ENCODE peak calls at places on chromosomes 11 and 22, in nine cellular contexts. P, U, V, X, G, J, R, Z and S are unnamed samples.

GRCh38 chr11:89436071-89436470 is 55.1 kb downstream of the NOX4 start:
- DNase-seq in V (no peak), J (no peak), R (peak; percentile 35), P (no peak), G (peak; percentile 58), U (no peak), X (peak; percentile 42), Z (peak; percentile 63), S (peak; percentile 3)

GRCh38 chr22:19951351-19951750 is 9.7 kb upstream of the TXNRD2 start:
- DNase-seq in J (no peak), Z (no peak), X (no peak), G (no peak), P (no peak), U (no peak), V (no peak), R (no peak), S (no peak)

GRCh38 chr11:73297231-73297590 is 10.9 kb upstream of the ARHGEF17 start:
- DNase-seq in X (no peak), P (no peak), R (no peak), Z (no peak), U (no peak), V (no peak), G (no peak), J (no peak), S (no peak)

GRCh38 chr11:23013509-23013908 is 153.2 kb upstream of the CCDC179 start:
- DNase-seq in U (no peak), Z (no peak), V (no peak), X (peak; percentile 7), P (no peak), G (peak; percentile 3), J (no peak), R (no peak), S (no peak)

GRCh38 chr11:47518212-47518959 is 34.5 kb downstream of the CELF1 start:
- DNase-seq in J (no peak), P (no peak), U (no peak), Z (no peak), V (no peak), R (no peak), X (no peak), G (no peak), S (no peak)

GRCh38 chr11:68714047-68714856 is 29.9 kb downstream of the GAL start:
- DNase-seq in R (peak; percentile 58), Z (no peak), X (no peak), U (no peak), V (no peak), G (no peak), J (no peak), P (no peak), S (no peak)

GRCh38 chr11:74444173-74444832 is 23.0 kb downstream of the KCNE3 start:
- DNase-seq in X (no peak), Z (no peak), V (no peak), J (no peak), U (no peak), G (no peak), R (no peak), P (no peak), S (no peak)

GRCh38 chr22:30318773-30319419 is 7.8 kb downstream of the TBC1D10A start:
- DNase-seq in U (no peak), Z (no peak), X (no peak), R (peak; percentile 21), V (no peak), P (no peak), J (no peak), G (no peak), S (no peak)

GRCh38 chr11:130243816-130244215 is 70.9 kb downstream of the ZBTB44 start:
- DNase-seq in G (no peak), J (no peak), V (no peak), U (no peak), Z (no peak), X (no peak), R (no peak), P (no peak), S (no peak)

GRCh38 chr22:37018086-37018814 is 997 bp downstream of the TST start:
- DNase-seq in R (no peak), J (no peak), U (no peak), G (no peak), Z (no peak), V (no peak), P (no peak), X (no peak), S (no peak)

GRCh38 chr11:101010899-101011298 is 118.7 kb downstream of the PGR start:
- DNase-seq in J (no peak), X (no peak), Z (no peak), R (peak; percentile 24), G (no peak), U (no peak), P (no peak), V (peak; percentile 46), S (no peak)

GRCh38 chr11:4190098-4190497 is 95.5 kb downstream of the RRM1 start:
- DNase-seq in X (no peak), Z (no peak), P (no peak), R (no peak), G (no peak), J (no peak), V (no peak), U (no peak), S (no peak)

GRCh38 chr11:43810929-43811596 is 69.6 kb upstream of the ALKBH3 start:
- DNase-seq in R (no peak), P (no peak), U (no peak), G (no peak), V (no peak), X (no peak), J (no peak), Z (no peak), S (no peak)

GRCh38 chr11:46769636-46770221 is 50.7 kb downstream of the F2 start:
- DNase-seq in R (no peak), U (no peak), P (no peak), X (no peak), G (no peak), J (no peak), V (no peak), Z (no peak), S (no peak)

DNA sequence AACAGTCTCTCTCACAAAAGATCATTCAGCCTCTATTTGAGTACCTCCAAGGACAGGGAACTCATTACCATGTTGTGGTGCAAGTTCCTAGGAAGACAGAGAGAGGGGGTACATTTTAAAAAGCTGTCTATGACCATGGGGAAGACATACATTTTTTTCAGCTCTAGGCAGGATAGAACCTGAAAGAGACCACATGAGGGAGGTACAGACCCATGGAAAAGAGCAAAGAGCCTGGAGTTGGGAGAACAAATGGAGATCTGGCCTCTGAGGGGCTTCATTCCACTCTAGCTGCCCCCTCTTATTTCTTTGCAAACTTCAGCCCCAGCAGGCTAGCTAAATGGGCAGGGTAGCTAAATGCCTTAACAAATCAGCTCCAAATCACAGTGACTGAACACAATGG is 36.3 kb downstream of the KCNC1 start:
- DNase-seq in P (no peak), G (peak; percentile 27), U (no peak), J (no peak), X (no peak), V (no peak), Z (no peak), R (no peak), S (no peak)
- TF ChIP-seq CTCF in P (no peak), G (peak; percentile 46), U (no peak), J (peak; percentile 46), X (peak; percentile 51), V (peak; percentile 21), Z (peak; percentile 16), R (peak; percentile 20), S (peak; percentile 21)

GRCh38 chr11:65013692-65014145 is 241 bp upstream of the ARL2 start:
- DNase-seq in X (peak; percentile 80), J (peak; percentile 94), U (no peak), Z (peak; percentile 87), P (peak; percentile 96), R (peak; percentile 98), V (peak; percentile 95), G (peak; percentile 87), S (peak; percentile 56)
- TF ChIP-seq CTCF in X (no peak), J (peak; percentile 61), U (peak; percentile 99), Z (no peak), P (no peak), R (peak; percentile 23), V (peak; percentile 59), G (no peak), S (no peak)

GRCh38 chr11:62394825-62395538 is 23.9 kb upstream of the SCGB1A1 start:
- DNase-seq in U (no peak), P (peak; percentile 82), X (peak; percentile 82), Z (peak; percentile 67), R (peak; percentile 87), G (peak; percentile 80), V (peak; percentile 83), J (peak; percentile 81), S (peak; percentile 74)

GRCh38 chr11:62391642-62392425 is 27.0 kb upstream of the SCGB1A1 start:
- DNase-seq in X (no peak), U (no peak), V (no peak), P (peak; percentile 18), R (no peak), Z (no peak), G (no peak), J (no peak), S (no peak)

GRCh38 chr11:62392506-62392905 is 26.3 kb upstream of the SCGB1A1 start:
- DNase-seq in G (no peak), R (no peak), X (no peak), J (no peak), U (no peak), Z (no peak), V (no peak), P (peak; percentile 18), S (no peak)

GRCh38 chr11:62393735-62394134 is 25.1 kb upstream of the SCGB1A1 start:
- DNase-seq in Z (no peak), P (peak; percentile 16), U (no peak), X (no peak), V (no peak), J (no peak), G (no peak), R (no peak), S (no peak)

GRCh38 chr11:62392944-62393628 is 25.7 kb upstream of the SCGB1A1 start:
- DNase-seq in G (no peak), Z (no peak), P (peak; percentile 29), V (no peak), R (no peak), U (no peak), J (no peak), X (peak; percentile 13), S (no peak)
- TF ChIP-seq CTCF in G (no peak), Z (no peak), P (peak; percentile 15), V (no peak), R (no peak), U (peak; percentile 47), J (no peak), X (peak; percentile 55), S (no peak)

GRCh38 chr22:50216161-50216683 is 15.4 kb downstream of the SELENOO start:
- DNase-seq in J (no peak), P (no peak), Z (no peak), U (no peak), V (no peak), G (no peak), R (no peak), X (no peak), S (no peak)

GRCh38 chr22:50218996-50219727 is 18.4 kb downstream of the SELENOO start:
- DNase-seq in X (peak; percentile 50), R (no peak), J (peak; percentile 90), P (peak; percentile 93), G (peak; percentile 74), Z (peak; percentile 82), V (peak; percentile 77), U (no peak), S (peak; percentile 65)

GRCh38 chr22:50216684-50217520 is 16.1 kb downstream of the SELENOO start:
- DNase-seq in X (no peak), J (no peak), P (no peak), V (no peak), R (no peak), U (no peak), G (no peak), Z (no peak), S (no peak)

GRCh38 chr22:50218153-50218995 is 17.6 kb downstream of the SELENOO start:
- DNase-seq in V (no peak), G (no peak), P (no peak), X (no peak), J (no peak), U (no peak), R (no peak), Z (no peak), S (no peak)

GRCh38 chr22:50217543-50218152 is 16.8 kb downstream of the SELENOO start:
- DNase-seq in U (no peak), V (no peak), J (no peak), X (no peak), G (no peak), P (no peak), Z (no peak), R (no peak), S (no peak)
- TF ChIP-seq CTCF in U (no peak), V (no peak), J (no peak), X (no peak), G (no peak), P (no peak), Z (no peak), R (no peak), S (no peak)